ENCODE peak calls at places on chromosomes 13 and 19, in seven cellular contexts. One of them, this sample, is unnamed.

GRCh38 chr19:39342647-39343305 is 555 bp downstream of the SAMD4B start:
- DNase-seq in H9: no peak
- DNase-seq in neuronal stem cell: no peak
- DNase-seq in trophoblast cell: peak; percentile 21
- DNase-seq in mesendoderm: peak; percentile 48
- DNase-seq in mesenchymal stem cell: peak; percentile 40
- DNase-seq in H1: no peak
- DNase-seq in this sample: no peak

GRCh38 chr19:16899566-16900075 is 10.8 kb downstream of the F2RL3 start:
- DNase-seq in H9: peak; percentile 81
- DNase-seq in neuronal stem cell: no peak
- DNase-seq in trophoblast cell: peak; percentile 63
- DNase-seq in mesendoderm: peak; percentile 70
- DNase-seq in mesenchymal stem cell: peak; percentile 59
- DNase-seq in H1: peak; percentile 72
- DNase-seq in this sample: no peak

GRCh38 chr13:99012539-99012938 is 34.7 kb upstream of the DOCK9 start:
- DNase-seq in H9: no peak
- DNase-seq in neuronal stem cell: no peak
- DNase-seq in trophoblast cell: no peak
- DNase-seq in mesendoderm: no peak
- DNase-seq in mesenchymal stem cell: no peak
- DNase-seq in H1: no peak
- DNase-seq in this sample: no peak

GRCh38 chr19:40807147-40808020 is 8.4 kb downstream of the EGLN2 start:
- DNase-seq in H9: peak; percentile 86
- DNase-seq in neuronal stem cell: no peak
- DNase-seq in trophoblast cell: peak; percentile 76
- DNase-seq in mesendoderm: peak; percentile 85
- DNase-seq in mesenchymal stem cell: no peak
- DNase-seq in H1: peak; percentile 75
- DNase-seq in this sample: no peak

GRCh38 chr19:1650627-1651009 is 1.8 kb downstream of the TCF3 start:
- DNase-seq in H9: no peak
- DNase-seq in neuronal stem cell: peak; percentile 21
- DNase-seq in trophoblast cell: no peak
- DNase-seq in mesendoderm: peak; percentile 72
- DNase-seq in mesenchymal stem cell: peak; percentile 49
- DNase-seq in H1: no peak
- DNase-seq in this sample: peak; percentile 7

GRCh38 chr13:93224545-93224944 is 2.1 kb upstream of the GPC6 start:
- DNase-seq in H9: peak; percentile 77
- DNase-seq in neuronal stem cell: peak; percentile 64
- DNase-seq in trophoblast cell: no peak
- DNase-seq in mesendoderm: peak; percentile 99
- DNase-seq in mesenchymal stem cell: peak; percentile 72
- DNase-seq in H1: no peak
- DNase-seq in this sample: peak; percentile 39

GRCh38 chr13:98480915-98481510 is 95.9 kb downstream of the STK24 start:
- DNase-seq in H9: no peak
- DNase-seq in neuronal stem cell: no peak
- DNase-seq in trophoblast cell: no peak
- DNase-seq in mesendoderm: no peak
- DNase-seq in mesenchymal stem cell: peak; percentile 80
- DNase-seq in H1: no peak
- DNase-seq in this sample: peak; percentile 69

GRCh38 chr13:101474419-101474957 is 22.0 kb downstream of the ITGBL1 start:
- DNase-seq in H9: peak; percentile 60
- DNase-seq in neuronal stem cell: peak; percentile 52
- DNase-seq in trophoblast cell: no peak
- DNase-seq in mesendoderm: peak; percentile 76
- DNase-seq in mesenchymal stem cell: peak; percentile 84
- DNase-seq in H1: peak; percentile 61
- DNase-seq in this sample: peak; percentile 91

GRCh38 chr19:23312515-23312914 is 62.3 kb upstream of the ZNF724 start:
- DNase-seq in H9: no peak
- DNase-seq in neuronal stem cell: no peak
- DNase-seq in trophoblast cell: peak; percentile 98
- DNase-seq in mesendoderm: no peak
- DNase-seq in mesenchymal stem cell: no peak
- DNase-seq in H1: no peak
- DNase-seq in this sample: peak; percentile 7

GRCh38 chr19:2271516-2272103 is 10.4 kb downstream of the PEAK3 start:
- DNase-seq in H9: peak; percentile 34
- DNase-seq in neuronal stem cell: no peak
- DNase-seq in trophoblast cell: peak; percentile 60
- DNase-seq in mesendoderm: no peak
- DNase-seq in mesenchymal stem cell: peak; percentile 53
- DNase-seq in H1: no peak
- DNase-seq in this sample: peak; percentile 75

GRCh38 chr19:33810821-33811220 is 14.2 kb downstream of the KCTD15 start:
- DNase-seq in H9: no peak
- DNase-seq in neuronal stem cell: no peak
- DNase-seq in trophoblast cell: no peak
- DNase-seq in mesendoderm: no peak
- DNase-seq in mesenchymal stem cell: no peak
- DNase-seq in H1: no peak
- DNase-seq in this sample: no peak

GRCh38 chr19:29714953-29715694 is at the start of gene C19orf12:
- DNase-seq in H9: no peak
- DNase-seq in neuronal stem cell: peak; percentile 40
- DNase-seq in trophoblast cell: peak; percentile 57
- DNase-seq in mesendoderm: peak; percentile 57
- DNase-seq in mesenchymal stem cell: peak; percentile 45
- DNase-seq in H1: peak; percentile 77
- DNase-seq in this sample: peak; percentile 23

DNA sequence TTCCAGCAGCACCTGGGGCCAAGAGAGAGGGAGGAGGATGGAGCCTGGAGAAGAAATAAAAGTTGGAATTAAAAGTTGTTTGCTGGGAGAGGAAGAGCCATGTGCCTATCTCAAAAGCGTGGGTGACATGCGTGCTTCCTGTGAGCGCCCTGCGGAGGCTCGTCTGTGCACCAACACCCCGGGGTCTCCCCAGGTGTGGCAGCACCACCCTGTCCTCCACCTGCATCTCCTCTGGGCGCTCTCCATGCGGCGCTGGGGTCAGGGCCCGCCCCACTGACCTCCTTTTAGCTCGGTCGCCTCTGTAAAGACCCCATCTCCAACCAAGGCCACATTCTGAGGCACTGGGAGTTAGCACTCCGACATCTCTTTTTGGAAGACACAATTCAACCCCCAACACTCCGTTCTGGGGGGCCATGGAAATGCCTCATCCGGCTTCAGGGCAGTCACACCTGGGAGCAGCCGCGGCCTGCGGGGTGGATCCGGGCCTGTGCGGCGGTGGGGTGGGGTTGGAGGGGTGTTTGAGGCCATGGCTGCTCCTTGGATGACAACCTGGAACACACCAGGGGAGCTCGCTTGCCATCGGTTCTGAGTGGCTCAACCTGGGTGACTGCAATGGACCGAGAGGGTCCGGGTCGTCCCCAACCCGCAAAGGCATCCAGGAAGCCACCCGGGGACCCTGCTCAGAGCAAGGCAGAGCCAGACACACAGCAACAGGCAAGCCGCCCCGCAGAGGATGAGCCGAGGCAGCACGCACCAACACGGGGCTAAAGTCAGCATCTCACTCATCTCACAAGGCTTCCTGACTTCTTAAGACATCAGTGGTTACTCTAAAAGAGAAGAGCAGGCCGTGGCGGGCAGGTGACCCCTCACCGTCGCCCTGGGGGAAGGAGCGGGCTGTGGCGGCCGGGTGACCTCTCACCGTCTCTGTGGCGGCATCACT is 79.4 kb upstream of the MCF2L start:
- DNase-seq in H9: no peak
- DNase-seq in neuronal stem cell: no peak
- DNase-seq in trophoblast cell: no peak
- DNase-seq in mesendoderm: no peak
- DNase-seq in mesenchymal stem cell: no peak
- DNase-seq in H1: no peak
- DNase-seq in this sample: no peak
- H2AK5ac ChIP-seq in H9: no peak overlapping the region
- H2AK5ac ChIP-seq in neuronal stem cell: peak overlapping the region; percentile 90
- H2AK5ac ChIP-seq in trophoblast cell: no peak overlapping the region
- H2AK5ac ChIP-seq in mesendoderm: no peak overlapping the region
- H2AK5ac ChIP-seq in mesenchymal stem cell: no peak overlapping the region
- H2AK5ac ChIP-seq in H1: no peak overlapping the region
- H2AK5ac ChIP-seq in this sample: no peak overlapping the region

DNA sequence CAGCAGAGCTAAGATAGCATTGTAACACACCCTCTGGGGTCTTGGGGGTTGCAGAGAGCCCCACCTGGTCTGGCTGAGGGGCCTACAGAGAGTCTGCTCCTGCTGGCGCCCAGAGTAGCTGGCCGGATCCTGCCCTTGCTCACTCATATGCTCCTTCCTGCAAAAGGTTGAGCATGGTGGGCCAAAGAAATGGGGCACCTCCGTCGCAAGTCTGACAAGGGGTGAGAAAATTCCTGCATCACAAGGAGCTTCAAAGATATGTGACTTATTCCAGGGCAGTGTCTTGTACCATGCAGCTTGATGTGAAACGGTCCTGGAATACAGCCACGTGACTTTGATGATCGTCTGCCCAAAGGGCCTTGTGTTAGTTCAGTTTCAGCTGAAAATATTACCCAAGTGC is 218.3 kb downstream of the DCLK1 start:
- DNase-seq in H9: no peak
- DNase-seq in neuronal stem cell: no peak
- DNase-seq in trophoblast cell: no peak
- DNase-seq in mesendoderm: no peak
- DNase-seq in mesenchymal stem cell: no peak
- DNase-seq in H1: peak; percentile 31
- DNase-seq in this sample: no peak
- H2AK5ac ChIP-seq in H9: no peak overlapping the region
- H2AK5ac ChIP-seq in neuronal stem cell: no peak overlapping the region
- H2AK5ac ChIP-seq in trophoblast cell: no peak overlapping the region
- H2AK5ac ChIP-seq in mesendoderm: no peak overlapping the region
- H2AK5ac ChIP-seq in mesenchymal stem cell: no peak overlapping the region
- H2AK5ac ChIP-seq in H1: no peak overlapping the region
- H2AK5ac ChIP-seq in this sample: no peak overlapping the region

GRCh38 chr13:106089251-106089940 is 446.1 kb downstream of the EFNB2 start:
- DNase-seq in H9: no peak
- DNase-seq in neuronal stem cell: no peak
- DNase-seq in trophoblast cell: no peak
- DNase-seq in mesendoderm: no peak
- DNase-seq in mesenchymal stem cell: no peak
- DNase-seq in H1: no peak
- DNase-seq in this sample: no peak
- H2AK5ac ChIP-seq in H9: no peak overlapping the region
- H2AK5ac ChIP-seq in neuronal stem cell: no peak overlapping the region
- H2AK5ac ChIP-seq in trophoblast cell: no peak overlapping the region
- H2AK5ac ChIP-seq in mesendoderm: no peak overlapping the region
- H2AK5ac ChIP-seq in mesenchymal stem cell: no peak overlapping the region
- H2AK5ac ChIP-seq in H1: no peak overlapping the region
- H2AK5ac ChIP-seq in this sample: no peak overlapping the region

GRCh38 chr13:30077338-30077737 is 226.9 kb upstream of the UBL3 start:
- DNase-seq in H9: no peak
- DNase-seq in neuronal stem cell: no peak
- DNase-seq in trophoblast cell: no peak
- DNase-seq in mesendoderm: peak; percentile 88
- DNase-seq in mesenchymal stem cell: no peak
- DNase-seq in H1: no peak
- DNase-seq in this sample: no peak

GRCh38 chr13:30072818-30073186 is 222.4 kb upstream of the UBL3 start:
- DNase-seq in H9: no peak
- DNase-seq in neuronal stem cell: no peak
- DNase-seq in trophoblast cell: no peak
- DNase-seq in mesendoderm: no peak
- DNase-seq in mesenchymal stem cell: no peak
- DNase-seq in H1: no peak
- DNase-seq in this sample: no peak

GRCh38 chr13:30078059-30078458 is 227.6 kb upstream of the UBL3 start:
- DNase-seq in H9: no peak
- DNase-seq in neuronal stem cell: no peak
- DNase-seq in trophoblast cell: no peak
- DNase-seq in mesendoderm: no peak
- DNase-seq in mesenchymal stem cell: no peak
- DNase-seq in H1: peak; percentile 24
- DNase-seq in this sample: no peak

GRCh38 chr13:30071890-30072817 is 221.7 kb upstream of the UBL3 start:
- DNase-seq in H9: no peak
- DNase-seq in neuronal stem cell: no peak
- DNase-seq in trophoblast cell: peak; percentile 95
- DNase-seq in mesendoderm: peak; percentile 37
- DNase-seq in mesenchymal stem cell: no peak
- DNase-seq in H1: no peak
- DNase-seq in this sample: no peak

GRCh38 chr13:30074955-30075614 is 224.7 kb upstream of the UBL3 start:
- DNase-seq in H9: no peak
- DNase-seq in neuronal stem cell: no peak
- DNase-seq in trophoblast cell: no peak
- DNase-seq in mesendoderm: no peak
- DNase-seq in mesenchymal stem cell: no peak
- DNase-seq in H1: no peak
- DNase-seq in this sample: no peak
- H2AK5ac ChIP-seq in H9: no peak overlapping the region
- H2AK5ac ChIP-seq in neuronal stem cell: no peak overlapping the region
- H2AK5ac ChIP-seq in trophoblast cell: no peak overlapping the region
- H2AK5ac ChIP-seq in mesendoderm: peak overlapping the region; percentile 15
- H2AK5ac ChIP-seq in mesenchymal stem cell: no peak overlapping the region
- H2AK5ac ChIP-seq in H1: no peak overlapping the region
- H2AK5ac ChIP-seq in this sample: no peak overlapping the region

GRCh38 chr19:51808333-51808986 is 13.5 kb downstream of the FPR3 start:
- DNase-seq in H9: no peak
- DNase-seq in neuronal stem cell: no peak
- DNase-seq in trophoblast cell: peak; percentile 95
- DNase-seq in mesendoderm: no peak
- DNase-seq in mesenchymal stem cell: no peak
- DNase-seq in H1: no peak
- DNase-seq in this sample: no peak

GRCh38 chr19:51810228-51810627 is 15.3 kb downstream of the FPR3 start:
- DNase-seq in H9: no peak
- DNase-seq in neuronal stem cell: no peak
- DNase-seq in trophoblast cell: peak; percentile 93
- DNase-seq in mesendoderm: no peak
- DNase-seq in mesenchymal stem cell: no peak
- DNase-seq in H1: no peak
- DNase-seq in this sample: no peak

GRCh38 chr19:51809787-51810186 is 14.8 kb downstream of the FPR3 start:
- DNase-seq in H9: no peak
- DNase-seq in neuronal stem cell: no peak
- DNase-seq in trophoblast cell: peak; percentile 85
- DNase-seq in mesendoderm: no peak
- DNase-seq in mesenchymal stem cell: no peak
- DNase-seq in H1: no peak
- DNase-seq in this sample: no peak

GRCh38 chr19:51807925-51808324 is 13.0 kb downstream of the FPR3 start:
- DNase-seq in H9: no peak
- DNase-seq in neuronal stem cell: no peak
- DNase-seq in trophoblast cell: peak; percentile 52
- DNase-seq in mesendoderm: no peak
- DNase-seq in mesenchymal stem cell: no peak
- DNase-seq in H1: no peak
- DNase-seq in this sample: no peak

GRCh38 chr19:51807111-51807701 is 12.2 kb downstream of the FPR3 start:
- DNase-seq in H9: peak; percentile 28
- DNase-seq in neuronal stem cell: no peak
- DNase-seq in trophoblast cell: peak; percentile 96
- DNase-seq in mesendoderm: peak; percentile 98
- DNase-seq in mesenchymal stem cell: no peak
- DNase-seq in H1: peak; percentile 42
- DNase-seq in this sample: no peak
- H2AK5ac ChIP-seq in H9: no peak overlapping the region
- H2AK5ac ChIP-seq in neuronal stem cell: no peak overlapping the region
- H2AK5ac ChIP-seq in trophoblast cell: no peak overlapping the region
- H2AK5ac ChIP-seq in mesendoderm: no peak overlapping the region
- H2AK5ac ChIP-seq in mesenchymal stem cell: no peak overlapping the region
- H2AK5ac ChIP-seq in H1: no peak overlapping the region
- H2AK5ac ChIP-seq in this sample: no peak overlapping the region

This sample was measured in IMR-90.